ENCODE peak calls at places on chromosome 11, in seven cellular contexts. One of them, this sample, is unnamed.
A peak's percentile ranks its signal among the peaks of the same experiment; 100 is the strongest.

GRCh38 chr11:71433648-71434450 is 14.3 kb downstream of the DHCR7 start:
- DNase-seq in substantia nigra: no peak
- DNase-seq in suprapubic skin: peak; percentile 82
- DNase-seq in cardiac muscle cell: no peak
- DNase-seq in left lung: no peak
- DNase-seq in HepG2: peak; percentile 68
- DNase-seq in SK-N-MC: no peak
- DNase-seq in this sample: no peak

GRCh38 chr11:100719362-100719761 is 32.3 kb downstream of the ARHGAP42 start:
- DNase-seq in substantia nigra: no peak
- DNase-seq in suprapubic skin: no peak
- DNase-seq in cardiac muscle cell: peak; percentile 26
- DNase-seq in left lung: no peak
- DNase-seq in HepG2: no peak
- DNase-seq in SK-N-MC: no peak
- DNase-seq in this sample: peak; percentile 16

GRCh38 chr11:65870307-65870658 is 2.3 kb downstream of the EFEMP2 start:
- DNase-seq in substantia nigra: no peak
- DNase-seq in suprapubic skin: no peak
- DNase-seq in cardiac muscle cell: no peak
- DNase-seq in left lung: peak; percentile 63
- DNase-seq in HepG2: no peak
- DNase-seq in SK-N-MC: no peak
- DNase-seq in this sample: no peak

GRCh38 chr11:15775051-15775541 is 581.2 kb downstream of the SOX6 start:
- DNase-seq in substantia nigra: no peak
- DNase-seq in suprapubic skin: no peak
- DNase-seq in cardiac muscle cell: peak; percentile 1
- DNase-seq in left lung: peak; percentile 55
- DNase-seq in HepG2: no peak
- DNase-seq in SK-N-MC: no peak
- DNase-seq in this sample: no peak

GRCh38 chr11:129974237-129974636 is 28.4 kb downstream of the PRDM10 start:
- DNase-seq in substantia nigra: no peak
- DNase-seq in suprapubic skin: no peak
- DNase-seq in cardiac muscle cell: no peak
- DNase-seq in left lung: no peak
- DNase-seq in HepG2: no peak
- DNase-seq in SK-N-MC: no peak
- DNase-seq in this sample: no peak

GRCh38 chr11:17230867-17231851 is 23.4 kb upstream of the PIK3C2A start:
- DNase-seq in substantia nigra: no peak
- DNase-seq in suprapubic skin: no peak
- DNase-seq in cardiac muscle cell: no peak
- DNase-seq in left lung: no peak
- DNase-seq in HepG2: no peak
- DNase-seq in SK-N-MC: no peak
- DNase-seq in this sample: no peak

GRCh38 chr11:19614370-19614936 is 98.2 kb upstream of the NAV2 start:
- DNase-seq in substantia nigra: no peak
- DNase-seq in suprapubic skin: no peak
- DNase-seq in cardiac muscle cell: no peak
- DNase-seq in left lung: no peak
- DNase-seq in HepG2: no peak
- DNase-seq in SK-N-MC: no peak
- DNase-seq in this sample: no peak

GRCh38 chr11:63745304-63746170 is 23.0 kb downstream of the ZFTA start:
- DNase-seq in substantia nigra: no peak
- DNase-seq in suprapubic skin: no peak
- DNase-seq in cardiac muscle cell: no peak
- DNase-seq in left lung: no peak
- DNase-seq in HepG2: no peak
- DNase-seq in SK-N-MC: no peak
- DNase-seq in this sample: no peak

GRCh38 chr11:9001736-9002135 is 2.1 kb downstream of the NRIP3 start:
- DNase-seq in substantia nigra: no peak
- DNase-seq in suprapubic skin: no peak
- DNase-seq in cardiac muscle cell: no peak
- DNase-seq in left lung: no peak
- DNase-seq in HepG2: no peak
- DNase-seq in SK-N-MC: no peak
- DNase-seq in this sample: peak; percentile 87

GRCh38 chr11:112277937-112278336 is 17.3 kb upstream of the PLET1 start:
- DNase-seq in substantia nigra: no peak
- DNase-seq in suprapubic skin: no peak
- DNase-seq in cardiac muscle cell: no peak
- DNase-seq in left lung: no peak
- DNase-seq in HepG2: peak; percentile 29
- DNase-seq in SK-N-MC: no peak
- DNase-seq in this sample: no peak

GRCh38 chr11:32309541-32310217 is 125.7 kb downstream of the WT1 start:
- DNase-seq in substantia nigra: no peak
- DNase-seq in suprapubic skin: no peak
- DNase-seq in cardiac muscle cell: no peak
- DNase-seq in left lung: no peak
- DNase-seq in HepG2: no peak
- DNase-seq in SK-N-MC: no peak
- DNase-seq in this sample: no peak

GRCh38 chr11:66624450-66624849 is 8.0 kb downstream of the RBM14 start:
- DNase-seq in substantia nigra: no peak
- DNase-seq in suprapubic skin: no peak
- DNase-seq in cardiac muscle cell: no peak
- DNase-seq in left lung: no peak
- DNase-seq in HepG2: no peak
- DNase-seq in SK-N-MC: no peak
- DNase-seq in this sample: no peak

GRCh38 chr11:57424137-57424801 is 2.7 kb downstream of the SLC43A3 start:
- DNase-seq in substantia nigra: no peak
- DNase-seq in suprapubic skin: no peak
- DNase-seq in cardiac muscle cell: no peak
- DNase-seq in left lung: no peak
- DNase-seq in HepG2: no peak
- DNase-seq in SK-N-MC: no peak
- DNase-seq in this sample: no peak
- H3K27ac ChIP-seq in substantia nigra: no peak overlapping the region
- H3K27ac ChIP-seq in suprapubic skin: peak overlapping the region; percentile 94
- H3K27ac ChIP-seq in cardiac muscle cell: no peak overlapping the region
- H3K27ac ChIP-seq in left lung: peak overlapping the region; percentile 96
- H3K27ac ChIP-seq in HepG2: no peak overlapping the region
- H3K27ac ChIP-seq in SK-N-MC: no peak overlapping the region
- H3K27ac ChIP-seq in this sample: peak overlapping the region; percentile 90

GRCh38 chr11:118958577-118958976 is 2.5 kb downstream of the UPK2 start:
- DNase-seq in substantia nigra: no peak
- DNase-seq in suprapubic skin: no peak
- DNase-seq in cardiac muscle cell: no peak
- DNase-seq in left lung: no peak
- DNase-seq in HepG2: no peak
- DNase-seq in SK-N-MC: no peak
- DNase-seq in this sample: no peak

GRCh38 chr11:118961189-118961588 is 5.1 kb downstream of the UPK2 start:
- DNase-seq in substantia nigra: no peak
- DNase-seq in suprapubic skin: no peak
- DNase-seq in cardiac muscle cell: no peak
- DNase-seq in left lung: no peak
- DNase-seq in HepG2: no peak
- DNase-seq in SK-N-MC: no peak
- DNase-seq in this sample: no peak

GRCh38 chr11:118957549-118957948 is 1.5 kb downstream of the UPK2 start:
- DNase-seq in substantia nigra: no peak
- DNase-seq in suprapubic skin: no peak
- DNase-seq in cardiac muscle cell: no peak
- DNase-seq in left lung: peak; percentile 27
- DNase-seq in HepG2: no peak
- DNase-seq in SK-N-MC: no peak
- DNase-seq in this sample: no peak

GRCh38 chr11:118957968-118958367 is 1.9 kb downstream of the UPK2 start:
- DNase-seq in substantia nigra: no peak
- DNase-seq in suprapubic skin: no peak
- DNase-seq in cardiac muscle cell: no peak
- DNase-seq in left lung: peak; percentile 39
- DNase-seq in HepG2: no peak
- DNase-seq in SK-N-MC: no peak
- DNase-seq in this sample: no peak

DNA sequence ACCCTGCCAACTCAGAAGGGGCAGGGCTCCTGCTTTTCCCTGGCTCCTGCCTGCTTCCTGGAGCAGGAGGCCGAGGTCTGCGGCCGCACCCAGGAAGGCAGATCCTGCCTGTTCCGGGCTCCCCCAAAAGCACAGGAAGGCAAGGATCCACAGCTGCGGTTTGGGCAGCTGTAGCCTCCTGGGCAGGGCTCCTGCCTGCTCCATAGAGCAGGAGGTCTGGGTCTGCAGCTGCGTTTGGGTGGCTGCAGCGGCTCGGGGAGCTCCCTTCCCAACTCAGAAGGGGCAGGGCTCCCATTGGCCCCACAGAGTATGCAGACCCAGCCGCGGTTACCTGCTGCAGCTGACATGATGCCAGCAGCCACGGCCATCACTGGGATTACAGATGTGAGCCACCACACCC is 5.5 kb downstream of the UPK2 start:
- DNase-seq in substantia nigra: no peak
- DNase-seq in suprapubic skin: no peak
- DNase-seq in cardiac muscle cell: no peak
- DNase-seq in left lung: no peak
- DNase-seq in HepG2: no peak
- DNase-seq in SK-N-MC: no peak
- DNase-seq in this sample: no peak
- H3K27ac ChIP-seq in substantia nigra: no peak overlapping the region
- H3K27ac ChIP-seq in suprapubic skin: no peak overlapping the region
- H3K27ac ChIP-seq in cardiac muscle cell: no peak overlapping the region
- H3K27ac ChIP-seq in left lung: no peak overlapping the region
- H3K27ac ChIP-seq in HepG2: no peak overlapping the region
- H3K27ac ChIP-seq in SK-N-MC: no peak overlapping the region
- H3K27ac ChIP-seq in this sample: no peak overlapping the region

DNA sequence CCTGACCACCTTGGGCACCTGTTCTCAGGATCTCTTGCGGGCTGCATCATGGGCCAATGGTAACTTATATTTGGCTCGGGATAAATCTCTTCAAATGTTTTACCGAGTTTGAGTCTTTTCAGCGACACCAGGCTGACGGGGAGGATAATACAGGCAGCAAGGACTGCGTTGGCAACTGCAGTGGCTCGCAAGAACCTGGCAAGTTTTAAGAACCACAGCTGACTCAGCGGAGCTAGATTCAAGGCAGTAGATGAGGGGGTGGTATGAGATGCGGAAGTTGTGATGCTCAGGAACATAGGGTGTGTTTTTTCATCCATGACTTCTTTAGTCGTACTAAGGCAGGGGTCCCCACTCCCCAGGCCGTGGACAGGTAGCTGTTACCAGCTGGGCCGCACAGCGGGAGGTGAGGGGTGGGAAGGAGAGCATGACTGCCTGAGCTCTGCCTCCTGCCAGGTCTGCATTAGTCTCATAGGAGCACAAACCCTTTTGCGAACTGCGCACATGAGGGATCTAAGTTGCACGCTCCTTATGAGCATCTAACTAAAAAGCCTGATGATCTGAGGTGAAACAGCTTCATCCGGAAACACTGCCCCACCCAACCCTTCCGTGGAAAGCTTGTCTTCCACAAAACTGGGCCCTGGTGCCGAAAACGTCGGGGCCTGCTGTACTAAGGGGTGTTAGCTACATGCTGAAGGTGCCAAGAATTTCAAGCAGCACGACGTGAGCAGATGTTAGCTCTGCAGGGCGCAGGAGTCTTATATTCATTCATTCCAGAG is 6.4 kb upstream of the JAM3 start:
- DNase-seq in substantia nigra: no peak
- DNase-seq in suprapubic skin: no peak
- DNase-seq in cardiac muscle cell: no peak
- DNase-seq in left lung: no peak
- DNase-seq in HepG2: no peak
- DNase-seq in SK-N-MC: no peak
- DNase-seq in this sample: no peak
- H3K27ac ChIP-seq in substantia nigra: no peak overlapping the region
- H3K27ac ChIP-seq in suprapubic skin: no peak overlapping the region
- H3K27ac ChIP-seq in cardiac muscle cell: no peak overlapping the region
- H3K27ac ChIP-seq in left lung: no peak overlapping the region
- H3K27ac ChIP-seq in HepG2: no peak overlapping the region
- H3K27ac ChIP-seq in SK-N-MC: no peak overlapping the region
- H3K27ac ChIP-seq in this sample: no peak overlapping the region

GRCh38 chr11:73977856-73978519 is 4.7 kb downstream of the UCP2 start:
- DNase-seq in substantia nigra: no peak
- DNase-seq in suprapubic skin: no peak
- DNase-seq in cardiac muscle cell: no peak
- DNase-seq in left lung: no peak
- DNase-seq in HepG2: no peak
- DNase-seq in SK-N-MC: no peak
- DNase-seq in this sample: no peak

GRCh38 chr11:73978576-73979086 is 4.0 kb downstream of the UCP2 start:
- DNase-seq in substantia nigra: no peak
- DNase-seq in suprapubic skin: no peak
- DNase-seq in cardiac muscle cell: no peak
- DNase-seq in left lung: no peak
- DNase-seq in HepG2: no peak
- DNase-seq in SK-N-MC: no peak
- DNase-seq in this sample: no peak

GRCh38 chr11:73982595-73982989 is at the start of gene UCP2:
- DNase-seq in substantia nigra: peak; percentile 81
- DNase-seq in suprapubic skin: peak; percentile 90
- DNase-seq in cardiac muscle cell: peak; percentile 92
- DNase-seq in left lung: peak; percentile 99
- DNase-seq in HepG2: no peak
- DNase-seq in SK-N-MC: no peak
- DNase-seq in this sample: no peak

GRCh38 chr11:73981051-73981805 is 1.4 kb downstream of the UCP2 start:
- DNase-seq in substantia nigra: no peak
- DNase-seq in suprapubic skin: no peak
- DNase-seq in cardiac muscle cell: no peak
- DNase-seq in left lung: no peak
- DNase-seq in HepG2: no peak
- DNase-seq in SK-N-MC: no peak
- DNase-seq in this sample: no peak

GRCh38 chr11:73980001-73980960 is 2.4 kb downstream of the UCP2 start:
- DNase-seq in substantia nigra: no peak
- DNase-seq in suprapubic skin: peak; percentile 75
- DNase-seq in cardiac muscle cell: no peak
- DNase-seq in left lung: peak; percentile 76
- DNase-seq in HepG2: peak; percentile 38
- DNase-seq in SK-N-MC: no peak
- DNase-seq in this sample: no peak
- H3K27ac ChIP-seq in substantia nigra: peak overlapping the region; percentile 8
- H3K27ac ChIP-seq in suprapubic skin: no peak overlapping the region
- H3K27ac ChIP-seq in cardiac muscle cell: no peak overlapping the region
- H3K27ac ChIP-seq in left lung: peak overlapping the region; percentile 99
- H3K27ac ChIP-seq in HepG2: no peak overlapping the region
- H3K27ac ChIP-seq in SK-N-MC: no peak overlapping the region
- H3K27ac ChIP-seq in this sample: peak overlapping the region; percentile 40

DNA sequence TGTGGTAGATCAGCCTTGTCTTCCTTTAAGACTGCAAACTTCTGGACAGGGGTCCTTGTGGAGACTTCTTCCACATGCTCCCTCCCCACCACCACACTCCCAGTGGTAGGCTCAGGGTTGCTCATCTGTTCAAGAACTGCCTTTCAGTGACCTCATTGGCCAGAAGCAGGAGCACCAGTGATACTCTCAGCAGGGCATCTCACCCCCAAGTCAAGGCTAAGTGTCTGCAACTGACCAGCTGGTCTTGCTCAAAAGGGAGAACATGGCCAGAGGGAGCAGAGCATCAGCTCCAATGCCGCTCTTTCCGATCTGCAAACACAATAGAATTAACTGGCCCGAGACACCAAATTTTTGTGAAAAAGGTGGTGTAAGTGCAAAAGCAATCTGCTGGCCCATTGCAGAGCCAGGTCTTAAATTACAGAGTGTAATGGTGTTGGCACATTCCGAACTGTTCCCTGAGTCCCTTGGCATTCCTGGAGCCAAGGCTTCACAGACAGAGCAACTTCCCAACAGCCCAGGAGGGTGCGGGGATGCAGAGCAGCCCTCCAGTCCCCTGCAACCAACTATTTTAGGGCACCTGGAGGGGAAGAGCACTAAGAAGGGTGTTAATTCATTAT is 97.0 kb downstream of the PKNOX2 start:
- DNase-seq in substantia nigra: no peak
- DNase-seq in suprapubic skin: no peak
- DNase-seq in cardiac muscle cell: no peak
- DNase-seq in left lung: no peak
- DNase-seq in HepG2: no peak
- DNase-seq in SK-N-MC: no peak
- DNase-seq in this sample: no peak
- H3K27ac ChIP-seq in substantia nigra: no peak overlapping the region
- H3K27ac ChIP-seq in suprapubic skin: no peak overlapping the region
- H3K27ac ChIP-seq in cardiac muscle cell: no peak overlapping the region
- H3K27ac ChIP-seq in left lung: no peak overlapping the region
- H3K27ac ChIP-seq in HepG2: no peak overlapping the region
- H3K27ac ChIP-seq in SK-N-MC: no peak overlapping the region
- H3K27ac ChIP-seq in this sample: no peak overlapping the region